ENCODE peak calls at places on chromosome 15, in four cellular contexts. S is astrocyte of the cerebellum, F is glutamatergic neuron, Y is fibroblast of lung. H is an unnamed sample.

GRCh38 chr15:35078221-35078915 is 6.7 kb downstream of the NANOGP8 start:
- DNase-seq in S (peak; percentile 37), F (peak; percentile 36), Y (peak; percentile 51), H (peak; percentile 48)

GRCh38 chr15:31870336-31871158 is 159.8 kb upstream of the CHRNA7 start:
- DNase-seq in S (peak; percentile 37), F (peak; percentile 94), Y (peak; percentile 71), H (peak; percentile 94)

GRCh38 chr15:62783303-62783957 is 259.1 kb upstream of the TPM1 start:
- DNase-seq in S (no peak), F (no peak), Y (peak; percentile 93), H (no peak)

GRCh38 chr15:92809880-92810361 is 90.2 kb upstream of the CHD2 start:
- DNase-seq in S (no peak), F (no peak), Y (peak; percentile 67), H (no peak)

GRCh38 chr15:39302936-39303335 is 277.9 kb upstream of the THBS1 start:
- DNase-seq in S (no peak), F (no peak), Y (no peak), H (no peak)

GRCh38 chr15:28114721-28115622 is 15.9 kb upstream of the OCA2 start:
- DNase-seq in S (peak; percentile 26), F (no peak), Y (peak; percentile 48), H (no peak)

GRCh38 chr15:100713163-100713867 is 110.9 kb downstream of the ASB7 start:
- DNase-seq in S (no peak), F (no peak), Y (peak; percentile 91), H (no peak)

GRCh38 chr15:88636039-88636438 is 2.8 kb upstream of the ISG20 start:
- DNase-seq in S (no peak), F (no peak), Y (no peak), H (no peak)

GRCh38 chr15:65832549-65833364 is 36.5 kb upstream of the RAB11A start:
- DNase-seq in S (peak; percentile 97), F (peak; percentile 46), Y (peak; percentile 91), H (peak; percentile 45)

GRCh38 chr15:87752250-87752951 is 504.1 kb downstream of the NTRK3 start:
- DNase-seq in S (peak; percentile 96), F (no peak), Y (peak; percentile 92), H (no peak)

GRCh38 chr15:60695713-60696522 is 217.0 kb upstream of the ICE2 start:
- DNase-seq in S (no peak), F (peak; percentile 21), Y (peak; percentile 59), H (no peak)

GRCh38 chr15:65655026-65655425 is 33.3 kb downstream of the SLC24A1 start:
- DNase-seq in S (peak; percentile 55), F (no peak), Y (peak; percentile 71), H (no peak)

GRCh38 chr15:92617197-92618037 is 38.2 kb downstream of the FAM174B start:
- DNase-seq in S (peak; percentile 66), F (no peak), Y (peak; percentile 87), H (no peak)

GRCh38 chr15:28086175-28086703 is 12.9 kb downstream of the OCA2 start:
- DNase-seq in S (peak; percentile 32), F (peak; percentile 75), Y (peak; percentile 37), H (peak; percentile 61)

GRCh38 chr15:69666441-69666882 is 213.8 kb downstream of the RPLP1 start:
- DNase-seq in S (no peak), F (no peak), Y (peak; percentile 65), H (no peak)

GRCh38 chr15:36401586-36401966 is 177.8 kb upstream of the CDIN1 start:
- DNase-seq in S (no peak), F (no peak), Y (no peak), H (no peak)

GRCh38 chr15:68601206-68602197 is 22.7 kb downstream of the CORO2B start:
- DNase-seq in S (no peak), F (no peak), Y (no peak), H (no peak)

GRCh38 chr15:92655178-92655995 is at the start of gene FAM174B:
- DNase-seq in S (no peak), F (peak; percentile 71), Y (peak; percentile 57), H (peak; percentile 81)

GRCh38 chr15:67030036-67030762 is 35.2 kb upstream of the SMAD3 start:
- DNase-seq in S (no peak), F (no peak), Y (no peak), H (no peak)

GRCh38 chr15:52730594-52730993 is 51.4 kb upstream of the ATOSA start:
- DNase-seq in S (no peak), F (no peak), Y (no peak), H (no peak)

GRCh38 chr15:75185271-75186029 is 16.2 kb upstream of the C15orf39 start:
- DNase-seq in S (no peak), F (no peak), Y (no peak), H (no peak)

GRCh38 chr15:36877294-36877693 is 223.1 kb downstream of the MEIS2 start:
- DNase-seq in S (no peak), F (no peak), Y (no peak), H (peak; percentile 19)

GRCh38 chr15:59501531-59502113 is 63.6 kb downstream of the FAM81A start:
- DNase-seq in S (no peak), F (peak; percentile 70), Y (peak; percentile 55), H (peak; percentile 63)

GRCh38 chr15:26690778-26691177 is 82.1 kb downstream of the GABRB3 start:
- DNase-seq in S (no peak), F (no peak), Y (no peak), H (no peak)

GRCh38 chr15:84799511-84800187 is 17.5 kb upstream of the ALPK3 start:
- DNase-seq in S (no peak), F (no peak), Y (no peak), H (no peak)

GRCh38 chr15:77540346-77541060 is 92.2 kb downstream of the LINGO1 start:
- DNase-seq in S (no peak), F (no peak), Y (no peak), H (no peak)

GRCh38 chr15:48602358-48603122 is 43.0 kb downstream of the FBN1 start:
- DNase-seq in S (peak; percentile 70), F (no peak), Y (peak; percentile 89), H (no peak)

GRCh38 chr15:35330921-35331320 is 215.0 kb downstream of the DPH6 start:
- DNase-seq in S (no peak), F (no peak), Y (no peak), H (no peak)

GRCh38 chr15:57094594-57095257 is 176.3 kb downstream of the TCF12 start:
- DNase-seq in S (no peak), F (no peak), Y (no peak), H (no peak)

DNA sequence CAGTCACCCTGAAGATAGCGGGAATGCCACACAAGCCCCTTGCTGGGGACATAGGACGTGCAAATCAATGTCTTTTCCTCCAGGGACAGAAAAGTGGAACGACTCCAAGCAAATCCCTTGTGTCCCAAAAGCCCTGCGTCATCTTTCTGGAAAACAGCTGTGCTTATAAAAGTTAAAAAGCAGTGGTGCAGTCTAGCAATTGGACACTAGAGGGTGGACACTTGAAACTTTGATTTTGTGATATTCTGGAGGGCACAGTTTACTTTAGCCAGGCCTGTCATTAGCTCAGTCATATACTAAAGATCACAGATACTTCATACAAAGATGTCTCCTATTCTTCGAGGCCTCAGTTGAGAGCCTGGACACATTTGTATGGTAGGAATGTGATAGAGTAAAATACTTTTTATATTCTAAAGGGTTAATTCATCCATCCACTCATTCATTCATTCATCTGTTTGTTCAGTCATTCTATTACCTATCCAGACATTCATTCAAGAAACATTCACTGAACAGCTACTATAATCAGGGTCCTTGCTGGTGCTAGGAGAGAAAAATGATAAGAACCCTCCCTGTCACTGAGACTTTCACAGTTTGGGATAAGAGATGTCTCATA is 63.8 kb upstream of the ANKRD34C start:
- DNase-seq in S (no peak), F (no peak), Y (peak; percentile 4), H (no peak)
- TF ChIP-seq CTCF in S (peak; percentile 51), F (peak; percentile 82), Y (peak; percentile 48), H (peak; percentile 44)

DNA sequence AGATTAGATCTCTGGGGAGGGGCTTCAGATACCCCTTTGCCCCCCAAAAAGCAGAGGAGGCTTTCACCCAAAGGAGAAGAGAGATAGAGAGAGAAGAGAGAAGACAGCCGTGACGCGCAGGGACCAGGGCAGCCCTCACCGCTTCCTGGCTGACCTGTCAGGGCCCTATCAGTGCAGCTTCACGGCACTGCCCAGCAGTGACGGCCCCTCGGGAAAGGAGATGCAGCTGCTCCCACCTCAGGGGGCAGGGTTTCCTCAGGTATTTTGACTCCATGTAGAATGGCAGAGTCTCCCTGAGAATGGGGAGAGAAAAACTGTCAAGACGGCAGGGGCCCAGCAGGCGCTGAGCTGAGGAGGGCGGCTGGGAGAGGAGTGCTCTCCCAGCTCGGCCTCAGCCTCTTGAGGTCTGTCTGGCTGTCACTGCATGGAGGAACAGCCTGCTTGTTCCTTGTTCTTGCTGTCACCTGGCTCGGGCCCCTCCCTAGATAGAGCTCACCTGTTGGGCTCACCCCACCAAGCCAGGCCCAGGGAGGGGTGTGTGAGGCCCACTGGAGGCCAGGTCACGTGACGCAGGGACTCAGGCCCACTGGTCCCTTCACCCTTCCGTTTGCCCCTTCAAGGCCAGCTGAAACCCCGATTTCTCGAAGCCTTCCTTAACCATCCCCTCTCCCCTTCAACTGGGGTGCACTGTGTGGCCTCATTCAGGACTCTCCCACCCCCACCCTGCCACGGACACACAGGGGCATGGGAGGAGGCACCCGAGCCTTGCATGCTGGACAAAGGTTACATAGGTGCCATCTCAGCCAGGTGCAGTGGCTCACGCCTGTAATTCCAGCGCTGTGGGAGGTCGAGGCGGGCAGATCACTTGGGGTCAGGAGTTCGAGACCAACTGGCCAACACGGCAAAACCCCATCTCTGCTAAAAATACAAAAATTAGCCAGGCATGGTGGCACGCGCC is 28.2 kb downstream of the LOXL1 start:
- DNase-seq in S (no peak), F (no peak), Y (no peak), H (no peak)
- TF ChIP-seq CTCF in S (no peak), F (no peak), Y (no peak), H (no peak)

GRCh38 chr15:51121118-51121517 is 26.4 kb upstream of the TNFAIP8L3 start:
- DNase-seq in S (peak; percentile 84), F (no peak), Y (peak; percentile 99), H (no peak)
- TF ChIP-seq CTCF in S (no peak), F (no peak), Y (no peak), H (no peak)

GRCh38 chr15:41494190-41494921 is 682 bp downstream of the ITPKA start:
- DNase-seq in S (no peak), F (no peak), Y (no peak), H (peak; percentile 69)
- TF ChIP-seq CTCF in S (no peak), F (no peak), Y (no peak), H (no peak)

DNA sequence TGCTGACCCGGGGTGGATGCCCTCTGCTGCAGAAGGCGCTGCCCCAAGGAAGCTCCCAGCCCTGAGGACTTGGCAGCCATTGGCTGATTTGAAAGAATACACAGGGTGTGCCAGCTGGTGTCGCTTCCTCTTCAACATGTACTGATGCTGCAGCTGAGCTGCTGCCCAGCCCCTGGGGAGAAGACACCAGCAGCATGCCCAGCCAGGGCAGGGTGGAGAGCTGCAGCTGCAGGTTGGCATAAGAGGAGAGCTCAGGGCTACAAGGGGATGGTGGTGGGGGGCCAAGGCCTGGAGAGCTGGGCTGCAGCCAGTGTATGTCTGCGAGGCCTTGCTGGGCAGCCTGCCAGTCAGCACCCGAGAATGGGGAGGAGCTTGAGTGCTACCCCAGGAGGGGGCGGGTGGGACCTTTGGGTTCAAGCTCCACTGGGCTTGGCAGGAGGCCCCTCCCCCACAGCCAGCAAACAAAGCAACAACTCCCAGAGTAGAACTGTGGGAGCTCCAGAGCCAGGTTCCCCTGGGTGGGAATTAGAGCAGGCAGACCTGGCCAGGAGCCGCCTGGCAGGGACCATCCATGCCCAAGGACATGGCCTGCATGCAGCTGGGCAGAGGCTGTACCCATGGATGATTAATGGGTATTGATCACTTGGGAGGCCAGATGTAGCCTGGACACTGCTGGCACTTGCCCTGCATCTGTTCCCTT is 9.2 kb upstream of the SEMA4B start:
- DNase-seq in S (no peak), F (no peak), Y (peak; percentile 29), H (peak; percentile 72)
- TF ChIP-seq CTCF in S (no peak), F (no peak), Y (no peak), H (no peak)

GRCh38 chr15:85897818-85898717 is 103.3 kb upstream of the KLHL25 start:
- DNase-seq in S (no peak), F (peak; percentile 30), Y (no peak), H (no peak)
- TF ChIP-seq CTCF in S (no peak), F (no peak), Y (no peak), H (no peak)

H was measured in nephron progenitor cell.